ENCODE peak calls at places on chromosome 15, in six cellular contexts. N is activated naive CD4-positive, alpha-beta T cell treated with anti-CD3 and anti-CD28 coated beads, Interleukin-2, amount 50 U/mL, for 72 hours; Z is CD8-positive, alpha-beta memory T cell; S is HuH-7.5; G is RCC 7860; W is mesenchymal stem cell. F is an unnamed sample.
A peak's percentile ranks its signal among the peaks of the same experiment; 100 is the strongest.

GRCh38 chr15:26665950-26666921 is 106.6 kb downstream of the GABRB3 start:
- DNase-seq in N (no peak), Z (no peak), S (no peak), G (no peak), W (no peak), F (no peak)

GRCh38 chr15:93121089-93121488 is 32.1 kb upstream of the RGMA start:
- DNase-seq in N (no peak), Z (no peak), S (no peak), G (no peak), W (no peak), F (no peak)

GRCh38 chr15:64950888-64951287 is 38.8 kb downstream of the SPG21 start:
- DNase-seq in N (no peak), Z (no peak), S (no peak), G (no peak), W (no peak), F (no peak)

GRCh38 chr15:80550219-80550909 is 144.7 kb upstream of the ABHD17C start:
- DNase-seq in N (no peak), Z (no peak), S (no peak), G (peak; percentile 90), W (peak; percentile 90), F (no peak)

GRCh38 chr15:24962880-24963279 is 8.1 kb downstream of the SNRPN start:
- DNase-seq in N (no peak), Z (no peak), S (no peak), G (no peak), W (no peak), F (no peak)

GRCh38 chr15:66496951-66497501 is 536 bp downstream of the SNAPC5 start:
- DNase-seq in N (no peak), Z (no peak), S (no peak), G (no peak), W (no peak), F (no peak)

GRCh38 chr15:76979996-76980520 is 14.9 kb upstream of the PSTPIP1 start:
- DNase-seq in N (no peak), Z (no peak), S (no peak), G (no peak), W (no peak), F (no peak)

GRCh38 chr15:89772933-89773583 is 3.1 kb upstream of the MESP2 start:
- DNase-seq in N (no peak), Z (no peak), S (peak; percentile 77), G (no peak), W (no peak), F (no peak)

GRCh38 chr15:73927476-73928240 is 1.4 kb downstream of the LOXL1 start:
- DNase-seq in N (peak; percentile 81), Z (peak; percentile 61), S (peak; percentile 94), G (no peak), W (no peak), F (no peak)

GRCh38 chr15:56739964-56740640 is 6.8 kb upstream of the ZNF280D start:
- DNase-seq in N (no peak), Z (no peak), S (no peak), G (no peak), W (no peak), F (no peak)

F was measured in NCI-H1048.